ENCODE peak calls at places on chromosomes 6 and 20, in five cellular contexts. V, C, I, E and O are unnamed samples.

GRCh38 chr6:96089173-96089572 is 73.4 kb downstream of the FUT9 start:
- DNase-seq in C (no peak), I (peak; percentile 9), V (peak; percentile 5), E (no peak), O (no peak)

GRCh38 chr6:29376003-29376402 is 912 bp upstream of the OR12D3 start:
- DNase-seq in C (no peak), E (no peak), I (no peak), V (peak; percentile 4), O (no peak)

GRCh38 chr6:162165479-162165878 is 562.1 kb downstream of the PRKN start:
- DNase-seq in C (no peak), V (no peak), I (no peak), E (no peak), O (no peak)

GRCh38 chr6:105077592-105078463 is 102.0 kb downstream of the POPDC3 start:
- DNase-seq in E (no peak), V (peak; percentile 51), C (no peak), I (no peak), O (no peak)

GRCh38 chr6:105322499-105323231 is 80.2 kb downstream of the PREP start:
- DNase-seq in E (no peak), I (no peak), C (no peak), V (no peak), O (no peak)

GRCh38 chr6:53424976-53425718 is 76.4 kb upstream of the ELOVL5 start:
- DNase-seq in C (no peak), E (no peak), I (no peak), V (no peak), O (no peak)

GRCh38 chr6:132401120-132401940 is at the start of gene MOXD1:
- DNase-seq in I (peak; percentile 33), C (peak; percentile 56), E (no peak), V (peak; percentile 8), O (peak; percentile 63)

GRCh38 chr6:141580121-141580520 is 552.6 kb upstream of the GJE1 start:
- DNase-seq in V (no peak), E (no peak), C (no peak), I (no peak), O (no peak)

GRCh38 chr20:33744773-33745385 is 13.1 kb downstream of the ZNF341 start:
- DNase-seq in I (no peak), V (no peak), E (no peak), C (peak; percentile 78), O (no peak)

GRCh38 chr6:47737406-47737805 is 39.0 kb downstream of the ADGRF4 start:
- DNase-seq in V (no peak), I (no peak), E (peak; percentile 37), C (no peak), O (no peak)

GRCh38 chr6:136921521-136921935 is 573 bp upstream of the SLC35D3 start:
- DNase-seq in I (peak; percentile 10), E (no peak), V (no peak), C (peak; percentile 52), O (no peak)

GRCh38 chr6:37809144-37809543 is 10.4 kb upstream of the ZFAND3 start:
- DNase-seq in I (no peak), E (no peak), C (no peak), V (no peak), O (peak; percentile 31)

GRCh38 chr6:80742481-80742880 is 636.0 kb downstream of the BCKDHB start:
- DNase-seq in E (no peak), V (peak; percentile 16), C (no peak), I (no peak), O (no peak)

GRCh38 chr6:167977717-167978467 is 19.6 kb upstream of the KIF25 start:
- DNase-seq in C (no peak), E (no peak), I (no peak), V (no peak), O (no peak)

GRCh38 chr20:47610945-47611250 is 109.2 kb downstream of the NCOA3 start:
- DNase-seq in I (no peak), E (no peak), V (no peak), C (no peak), O (no peak)

GRCh38 chr6:39178804-39179203 is 50.5 kb downstream of the KCNK5 start:
- DNase-seq in V (no peak), C (no peak), I (no peak), E (no peak), O (no peak)

GRCh38 chr20:40991181-40991889 is 37.3 kb upstream of the TOP1 start:
- DNase-seq in C (no peak), V (no peak), E (peak; percentile 36), I (peak; percentile 62), O (no peak)

GRCh38 chr6:55250400-55250799 is 76.1 kb downstream of the HCRTR2 start:
- DNase-seq in E (no peak), C (no peak), V (no peak), I (no peak), O (no peak)

GRCh38 chr6:150266963-150267685 is 101.7 kb upstream of the IYD start:
- DNase-seq in C (no peak), E (no peak), I (no peak), V (no peak), O (no peak)

GRCh38 chr6:113120577-113121285 is 736.4 kb upstream of the MARCKS start:
- DNase-seq in I (peak; percentile 19), E (no peak), C (no peak), V (peak; percentile 52), O (no peak)

GRCh38 chr20:32192698-32193097 is 14.8 kb downstream of the PLAGL2 start:
- DNase-seq in C (no peak), V (no peak), I (no peak), E (no peak), O (no peak)

GRCh38 chr6:43702522-43703440 is 15.2 kb upstream of the MRPS18A start:
- DNase-seq in V (peak; percentile 92), E (peak; percentile 88), C (peak; percentile 84), I (peak; percentile 90), O (peak; percentile 95)

GRCh38 chr6:12608016-12608860 is 108.3 kb upstream of the PHACTR1 start:
- DNase-seq in E (no peak), V (no peak), I (no peak), C (no peak), O (no peak)

GRCh38 chr6:150408842-150409241 is 40.0 kb downstream of the IYD start:
- DNase-seq in E (no peak), C (no peak), V (no peak), I (peak; percentile 67), O (no peak)

GRCh38 chr6:105991561-105992314 is 94.4 kb upstream of the PRDM1 start:
- DNase-seq in C (peak; percentile 78), I (peak; percentile 13), E (no peak), V (no peak), O (no peak)

GRCh38 chr6:139855741-139856206 is 481.3 kb upstream of the CITED2 start:
- DNase-seq in V (no peak), I (no peak), E (no peak), C (no peak), O (no peak)

GRCh38 chr6:10662207-10662606 is 32.2 kb downstream of the C6orf52 start:
- DNase-seq in C (no peak), E (no peak), V (no peak), I (no peak), O (no peak)

GRCh38 chr6:45654673-45655072 is 276.9 kb upstream of the SUPT3H start:
- DNase-seq in I (no peak), V (no peak), E (no peak), C (no peak), O (no peak)

GRCh38 chr6:154157706-154158105 is 118.7 kb downstream of the OPRM1 start:
- DNase-seq in C (no peak), E (no peak), V (no peak), I (no peak), O (no peak)

GRCh38 chr6:108633436-108633835 is 72.7 kb downstream of the FOXO3 start:
- DNase-seq in V (no peak), I (no peak), C (no peak), E (no peak), O (no peak)

GRCh38 chr6:95847061-95847460 is 168.7 kb upstream of the FUT9 start:
- DNase-seq in E (no peak), I (no peak), V (no peak), C (no peak), O (no peak)

GRCh38 chr6:17707371-17707651 is 586 bp upstream of the NUP153 start:
- DNase-seq in C (no peak), E (no peak), I (no peak), V (no peak), O (no peak)

GRCh38 chr6:17703256-17703694 is 3.5 kb downstream of the NUP153 start:
- DNase-seq in E (no peak), I (peak; percentile 51), C (no peak), V (peak; percentile 39), O (no peak)

GRCh38 chr6:17706580-17707370 is at the start of gene NUP153:
- DNase-seq in I (peak; percentile 99), V (peak; percentile 98), E (peak; percentile 99), C (peak; percentile 100), O (peak; percentile 99)

GRCh38 chr6:17705778-17706579 is 746 bp downstream of the NUP153 start:
- DNase-seq in E (peak; percentile 48), V (peak; percentile 78), I (peak; percentile 66), C (no peak), O (peak; percentile 63)

DNA sequence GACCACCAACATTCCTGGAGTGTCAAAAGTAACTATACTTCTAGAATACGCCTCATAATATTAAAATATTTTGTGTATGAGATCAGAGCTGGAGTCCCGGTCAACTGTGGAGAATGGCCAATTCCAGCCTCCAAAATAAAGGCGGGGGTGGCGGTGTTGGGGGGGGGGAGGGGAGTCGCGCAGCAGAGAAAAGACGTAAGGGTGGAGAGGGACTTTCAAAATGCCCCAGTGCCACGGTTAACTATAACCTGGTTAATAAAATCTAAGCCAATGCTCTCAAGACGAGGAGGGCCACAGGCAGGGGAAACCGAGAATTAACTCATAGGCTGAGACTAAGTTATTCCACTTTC is 1.3 kb downstream of the NUP153 start:
- DNase-seq in E (peak; percentile 69), V (peak; percentile 52), I (peak; percentile 70), C (no peak), O (peak; percentile 64)
- TF ChIP-seq POLR2A in E (no peak), V (no peak), I (no peak), C (no peak), O (no peak)

DNA sequence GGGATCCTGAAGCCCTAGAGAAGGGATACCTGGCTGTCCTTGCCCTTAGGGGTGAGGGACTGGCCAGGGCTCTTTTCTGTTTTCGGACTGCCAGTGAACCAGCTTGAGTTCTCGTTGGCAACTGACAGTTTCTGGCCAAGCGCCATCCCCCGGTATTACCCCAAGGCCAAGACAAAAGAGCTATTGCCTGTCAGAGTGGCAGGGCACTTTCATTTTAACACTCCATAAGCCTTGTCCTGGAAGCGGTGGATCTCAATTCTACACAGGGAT is 967 bp upstream of the CPXM1 start:
- DNase-seq in V (no peak), E (no peak), C (no peak), I (peak; percentile 31), O (no peak)
- H3K27ac ChIP-seq in V (no peak overlapping the region), E (no peak overlapping the region), C (no peak overlapping the region), I (no peak overlapping the region), O (no peak overlapping the region)

DNA sequence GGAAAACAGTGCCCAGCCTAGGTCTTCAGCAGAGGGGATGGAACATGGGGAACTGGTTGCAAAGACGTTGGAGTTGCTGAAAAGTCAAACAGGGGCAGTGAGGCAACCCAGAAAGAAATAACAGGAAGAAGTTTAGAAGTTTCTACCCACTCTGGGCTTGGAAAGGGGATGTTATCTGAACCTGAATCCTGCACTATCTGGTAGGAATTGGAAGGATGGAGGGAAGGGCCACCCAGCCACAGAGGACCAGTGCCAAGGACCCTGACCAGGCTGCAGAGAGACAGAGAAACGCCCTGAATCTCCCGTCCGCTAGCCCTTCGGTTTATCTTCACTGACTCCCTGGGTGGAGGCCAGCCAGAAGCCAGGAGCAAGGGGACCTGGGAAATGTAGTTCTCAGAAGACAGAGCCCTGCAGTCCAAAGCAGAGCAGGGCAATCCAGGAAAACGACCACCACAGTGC is 217.3 kb upstream of the RREB1 start:
- DNase-seq in I (no peak), V (no peak), E (peak; percentile 67), C (peak; percentile 63), O (peak; percentile 76)
- TF ChIP-seq POLR2A in I (no peak), V (no peak), E (no peak), C (no peak), O (no peak)

GRCh38 chr6:25315778-25316177 is 36.6 kb downstream of the CARMIL1 start:
- DNase-seq in E (no peak), I (no peak), V (no peak), C (no peak), O (no peak)
- H3K27ac ChIP-seq in E (no peak overlapping the region), I (no peak overlapping the region), V (no peak overlapping the region), C (no peak overlapping the region), O (no peak overlapping the region)